ENCODE peak calls at places on chromosomes 4 and X, in four cellular contexts. J is sigmoid colon, U is psoas muscle, G is progenitor cell of endocrine pancreas. N is an unnamed sample.

GRCh38 chrX:155871934-155872333 is 9.2 kb upstream of the VAMP7 start:
- DNase-seq in J (no peak), U (no peak), G (no peak), N (no peak)

GRCh38 chrX:71606536-71607216 is 11.6 kb downstream of the CXCR3 start:
- DNase-seq in J (no peak), U (no peak), G (no peak), N (no peak)

GRCh38 chr4:6944311-6945051 is 34.9 kb downstream of the TBC1D14 start:
- DNase-seq in J (no peak), U (no peak), G (no peak), N (peak; percentile 82)

GRCh38 chr4:106587558-106587957 is 219.0 kb upstream of the GIMD1 start:
- DNase-seq in J (no peak), U (no peak), G (no peak), N (no peak)

GRCh38 chr4:112509243-112510190 is 6.5 kb downstream of the NEUROG2 start:
- DNase-seq in J (no peak), U (no peak), G (no peak), N (peak; percentile 52)

GRCh38 chr4:185737489-185738037 is 74.4 kb downstream of the SORBS2 start:
- DNase-seq in J (no peak), U (no peak), G (no peak), N (no peak)

GRCh38 chrX:28589048-28589447 is 1.8 kb downstream of the IL1RAPL1 start:
- DNase-seq in J (no peak), U (no peak), G (no peak), N (no peak)

GRCh38 chrX:155718964-155719586 is 106.3 kb upstream of the TMLHE start:
- DNase-seq in J (no peak), U (no peak), G (no peak), N (no peak)

GRCh38 chr4:57243071-57243470 is 132.9 kb upstream of the IGFBP7 start:
- DNase-seq in J (no peak), U (no peak), G (no peak), N (no peak)

DNA sequence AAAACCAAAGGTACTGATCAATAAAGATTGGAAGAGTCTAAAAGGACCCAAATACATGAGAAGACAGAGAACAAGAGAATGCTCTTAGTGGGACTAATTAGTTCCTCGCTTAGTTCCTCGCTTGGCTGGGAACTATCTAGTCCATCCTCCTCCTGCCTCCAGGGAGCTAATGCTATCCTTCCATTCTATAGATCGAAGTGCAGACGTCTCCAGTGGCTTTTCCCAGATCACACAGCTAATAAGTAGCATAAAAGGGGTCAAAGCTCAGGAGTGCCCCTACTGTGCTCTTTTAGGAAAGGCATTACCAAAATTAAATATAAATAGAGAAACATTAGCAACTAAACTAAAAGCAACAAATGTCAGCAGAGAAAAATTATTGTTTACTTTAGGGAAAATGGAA is 42.3 kb upstream of the PPARGC1A start:
- DNase-seq in J (no peak), U (no peak), G (no peak), N (no peak)
- TF ChIP-seq CTCF in J (no peak), U (no peak), G (no peak), N (peak; percentile 16)

DNA sequence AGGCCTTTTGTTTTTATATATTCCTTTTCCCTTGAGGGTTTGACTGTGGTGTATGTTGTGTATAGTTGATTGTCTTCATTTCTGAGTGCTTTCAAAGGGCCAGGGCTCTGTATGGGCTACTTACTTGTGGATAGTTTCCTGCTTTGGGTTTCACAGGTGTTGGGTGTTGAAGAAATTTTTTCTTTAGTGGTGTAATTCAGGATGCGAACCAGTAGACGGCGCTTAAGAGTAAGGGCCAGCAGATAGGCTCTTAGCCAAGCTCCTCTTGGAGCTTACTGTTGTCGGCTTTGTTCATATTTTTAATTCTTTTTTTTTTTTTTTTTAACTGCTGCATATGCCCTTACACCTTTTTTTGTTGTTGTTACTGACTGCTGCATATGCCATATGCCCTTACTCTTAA is 276.3 kb upstream of the GALNT7 start:
- DNase-seq in J (no peak), U (no peak), G (no peak), N (no peak)
- TF ChIP-seq CTCF in J (no peak), U (peak; percentile 12), G (peak; percentile 31), N (peak; percentile 56)

GRCh38 chrX:72659726-72660125 is 54.4 kb downstream of the PHKA1 start:
- DNase-seq in J (no peak), U (no peak), G (no peak), N (no peak)
- TF ChIP-seq CTCF in J (no peak), U (no peak), G (no peak), N (no peak)

GRCh38 chr4:80489798-80490197 is 154.3 kb downstream of the CFAP299 start:
- DNase-seq in J (no peak), U (no peak), G (no peak), N (no peak)

GRCh38 chr4:80484707-80485106 is 149.2 kb downstream of the CFAP299 start:
- DNase-seq in J (no peak), U (no peak), G (no peak), N (no peak)

DNA sequence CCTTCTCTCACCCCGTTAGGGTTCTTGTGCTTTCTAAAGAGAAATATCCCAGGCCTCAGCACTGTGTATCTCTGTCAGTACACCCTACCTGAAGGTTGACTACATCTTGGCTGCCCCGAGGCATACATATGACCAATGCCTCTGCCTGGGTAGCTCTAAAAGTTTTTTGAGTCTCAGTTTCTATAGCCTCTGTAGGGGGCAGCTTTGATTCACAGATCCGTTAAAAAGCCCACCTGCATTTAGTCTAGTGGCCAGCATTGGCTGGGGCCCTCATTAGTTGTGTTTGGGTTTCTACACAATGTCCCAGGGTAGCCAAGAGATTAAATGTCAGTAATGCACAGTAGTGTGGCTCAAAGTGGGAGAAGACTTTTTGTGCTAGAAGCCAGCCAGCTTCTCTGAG is 151.1 kb downstream of the CFAP299 start:
- DNase-seq in J (no peak), U (no peak), G (no peak), N (no peak)
- TF ChIP-seq CTCF in J (no peak), U (no peak), G (no peak), N (no peak)

DNA sequence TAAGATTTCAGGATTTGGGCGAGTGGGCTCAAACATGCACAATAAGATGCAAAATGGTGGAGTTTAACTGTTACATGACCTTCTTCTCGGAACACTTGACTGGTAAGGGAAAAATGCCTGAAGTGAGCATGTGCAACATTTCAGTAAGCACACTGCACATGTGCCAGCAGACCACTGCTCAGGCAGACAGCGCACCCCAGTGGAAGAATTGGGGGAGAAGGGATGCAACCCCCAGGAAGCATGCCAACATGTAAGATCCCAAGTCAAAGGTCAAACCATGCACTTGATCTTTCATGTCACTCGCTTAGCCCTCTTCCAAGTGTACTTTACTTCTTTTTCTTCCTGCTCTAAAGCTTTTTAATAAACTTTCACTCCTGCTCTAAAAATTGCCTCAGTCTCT is 256.3 kb downstream of the CENPC start:
- DNase-seq in J (no peak), U (no peak), G (peak; percentile 30), N (peak; percentile 84)
- TF ChIP-seq CTCF in J (no peak), U (no peak), G (peak; percentile 70), N (peak; percentile 55)

GRCh38 chrX:11629593-11630211 is 36.0 kb downstream of the ARHGAP6 start:
- DNase-seq in J (peak; percentile 80), U (peak; percentile 22), G (no peak), N (no peak)
- TF ChIP-seq CTCF in J (no peak), U (peak; percentile 15), G (no peak), N (no peak)

GRCh38 chr4:121712783-121713182 is 16.0 kb upstream of the ANXA5 start:
- DNase-seq in J (no peak), U (no peak), G (no peak), N (no peak)
- TF ChIP-seq CTCF in J (no peak), U (no peak), G (no peak), N (no peak)

GRCh38 chrX:128975716-128976115 is 547.6 kb downstream of the SMARCA1 start:
- DNase-seq in J (no peak), U (no peak), G (peak; percentile 61), N (peak; percentile 71)
- TF ChIP-seq CTCF in J (peak; percentile 28), U (peak; percentile 28), G (peak; percentile 85), N (peak; percentile 66)

N was measured in glutamatergic neuron.